ENCODE peak calls at places on chromosomes 12 and 14, in nine cellular contexts. One of them, this sample, is unnamed.

GRCh38 chr14:35576856-35577255 is 42.9 kb downstream of the INSM2 start:
- DNase-seq in stomach: no peak
- DNase-seq in A673: peak
- DNase-seq in BE2C: peak
- DNase-seq in CD4-positive, alpha-beta T cell: no peak
- DNase-seq in K562: no peak
- DNase-seq in AG10803: no peak
- DNase-seq in A549: no peak
- DNase-seq in LNCaP clone FGC: no peak
- DNase-seq in this sample: no peak

GRCh38 chr14:55585854-55586253 is 5.8 kb downstream of the KTN1 start:
- DNase-seq in K562: no peak
- DNase-seq in CD4-positive, alpha-beta T cell: no peak
- DNase-seq in A549: no peak
- DNase-seq in LNCaP clone FGC: no peak
- DNase-seq in AG10803: peak
- DNase-seq in BE2C: no peak
- DNase-seq in A673: no peak
- DNase-seq in stomach: no peak
- DNase-seq in this sample: no peak

GRCh38 chr14:66137076-66137475 is 349.1 kb upstream of the CCDC196 start:
- DNase-seq in BE2C: no peak
- DNase-seq in stomach: no peak
- DNase-seq in CD4-positive, alpha-beta T cell: no peak
- DNase-seq in LNCaP clone FGC: no peak
- DNase-seq in A673: peak
- DNase-seq in K562: no peak
- DNase-seq in AG10803: no peak
- DNase-seq in A549: no peak
- DNase-seq in this sample: no peak

GRCh38 chr14:78959674-78960264 is 789.6 kb downstream of the NRXN3 start:
- DNase-seq in AG10803: peak
- DNase-seq in A549: peak
- DNase-seq in CD4-positive, alpha-beta T cell: peak
- DNase-seq in A673: peak
- DNase-seq in LNCaP clone FGC: peak
- DNase-seq in stomach: peak
- DNase-seq in BE2C: peak
- DNase-seq in K562: peak
- DNase-seq in this sample: peak

GRCh38 chr14:50926851-50927386 is 17.4 kb downstream of the PYGL start:
- DNase-seq in A673: no peak
- DNase-seq in A549: no peak
- DNase-seq in CD4-positive, alpha-beta T cell: no peak
- DNase-seq in AG10803: no peak
- DNase-seq in LNCaP clone FGC: no peak
- DNase-seq in stomach: no peak
- DNase-seq in BE2C: no peak
- DNase-seq in K562: peak
- DNase-seq in this sample: no peak

GRCh38 chr12:124796303-124796957 is 67.2 kb downstream of the SCARB1 start:
- DNase-seq in A673: no peak
- DNase-seq in CD4-positive, alpha-beta T cell: no peak
- DNase-seq in LNCaP clone FGC: no peak
- DNase-seq in AG10803: no peak
- DNase-seq in A549: no peak
- DNase-seq in K562: no peak
- DNase-seq in stomach: no peak
- DNase-seq in BE2C: no peak
- DNase-seq in this sample: no peak

GRCh38 chr12:34400986-34401658 is 378.8 kb downstream of the ALG10 start:
- DNase-seq in BE2C: peak
- DNase-seq in CD4-positive, alpha-beta T cell: no peak
- DNase-seq in A673: no peak
- DNase-seq in LNCaP clone FGC: no peak
- DNase-seq in K562: no peak
- DNase-seq in stomach: peak
- DNase-seq in A549: no peak
- DNase-seq in AG10803: no peak
- DNase-seq in this sample: no peak

GRCh38 chr14:94015223-94015622 is 10.9 kb upstream of the OTUB2 start:
- DNase-seq in BE2C: no peak
- DNase-seq in A673: no peak
- DNase-seq in AG10803: no peak
- DNase-seq in LNCaP clone FGC: no peak
- DNase-seq in CD4-positive, alpha-beta T cell: no peak
- DNase-seq in K562: no peak
- DNase-seq in A549: no peak
- DNase-seq in stomach: no peak
- DNase-seq in this sample: no peak

GRCh38 chr14:100692859-100693558 is 33.7 kb upstream of the DLK1 start:
- DNase-seq in A673: peak
- DNase-seq in CD4-positive, alpha-beta T cell: no peak
- DNase-seq in A549: peak
- DNase-seq in stomach: no peak
- DNase-seq in LNCaP clone FGC: no peak
- DNase-seq in K562: no peak
- DNase-seq in AG10803: peak
- DNase-seq in BE2C: no peak
- DNase-seq in this sample: no peak

GRCh38 chr12:123075591-123076171 is 75.2 kb downstream of the PITPNM2 start:
- DNase-seq in AG10803: no peak
- DNase-seq in A549: no peak
- DNase-seq in A673: peak
- DNase-seq in LNCaP clone FGC: peak
- DNase-seq in K562: peak
- DNase-seq in stomach: peak
- DNase-seq in BE2C: peak
- DNase-seq in CD4-positive, alpha-beta T cell: peak
- DNase-seq in this sample: peak
- TF ChIP-seq CTCF in AG10803: no peak
- TF ChIP-seq CTCF in A549: no peak
- TF ChIP-seq CTCF in A673: no peak
- TF ChIP-seq CTCF in LNCaP clone FGC: peak
- TF ChIP-seq CTCF in K562: peak
- TF ChIP-seq CTCF in stomach: no peak
- TF ChIP-seq CTCF in BE2C: peak
- TF ChIP-seq CTCF in CD4-positive, alpha-beta T cell: peak
- TF ChIP-seq CTCF in this sample: no peak

GRCh38 chr12:3326156-3326849 is 164.7 kb upstream of the PRMT8 start:
- DNase-seq in K562: no peak
- DNase-seq in LNCaP clone FGC: no peak
- DNase-seq in A673: no peak
- DNase-seq in A549: no peak
- DNase-seq in BE2C: no peak
- DNase-seq in stomach: no peak
- DNase-seq in CD4-positive, alpha-beta T cell: no peak
- DNase-seq in AG10803: no peak
- DNase-seq in this sample: peak
- TF ChIP-seq CTCF in K562: peak
- TF ChIP-seq CTCF in LNCaP clone FGC: no peak
- TF ChIP-seq CTCF in A673: no peak
- TF ChIP-seq CTCF in A549: no peak
- TF ChIP-seq CTCF in BE2C: peak
- TF ChIP-seq CTCF in stomach: no peak
- TF ChIP-seq CTCF in CD4-positive, alpha-beta T cell: no peak
- TF ChIP-seq CTCF in AG10803: no peak
- TF ChIP-seq CTCF in this sample: peak

GRCh38 chr12:91912178-91912577 is 233.5 kb downstream of the BTG1 start:
- DNase-seq in AG10803: no peak
- DNase-seq in stomach: no peak
- DNase-seq in LNCaP clone FGC: no peak
- DNase-seq in BE2C: no peak
- DNase-seq in A549: no peak
- DNase-seq in A673: no peak
- DNase-seq in CD4-positive, alpha-beta T cell: no peak
- DNase-seq in K562: no peak
- DNase-seq in this sample: no peak

GRCh38 chr12:91914701-91915100 is 230.9 kb downstream of the BTG1 start:
- DNase-seq in AG10803: peak
- DNase-seq in stomach: no peak
- DNase-seq in K562: no peak
- DNase-seq in A673: no peak
- DNase-seq in CD4-positive, alpha-beta T cell: no peak
- DNase-seq in LNCaP clone FGC: no peak
- DNase-seq in BE2C: no peak
- DNase-seq in A549: no peak
- DNase-seq in this sample: no peak

GRCh38 chr12:91913124-91913523 is 232.5 kb downstream of the BTG1 start:
- DNase-seq in K562: no peak
- DNase-seq in BE2C: no peak
- DNase-seq in A673: no peak
- DNase-seq in LNCaP clone FGC: no peak
- DNase-seq in A549: no peak
- DNase-seq in CD4-positive, alpha-beta T cell: no peak
- DNase-seq in stomach: no peak
- DNase-seq in AG10803: no peak
- DNase-seq in this sample: no peak

GRCh38 chr12:91913651-91914050 is 232.0 kb downstream of the BTG1 start:
- DNase-seq in A673: no peak
- DNase-seq in AG10803: no peak
- DNase-seq in LNCaP clone FGC: no peak
- DNase-seq in K562: no peak
- DNase-seq in A549: no peak
- DNase-seq in stomach: no peak
- DNase-seq in CD4-positive, alpha-beta T cell: no peak
- DNase-seq in BE2C: no peak
- DNase-seq in this sample: no peak

DNA sequence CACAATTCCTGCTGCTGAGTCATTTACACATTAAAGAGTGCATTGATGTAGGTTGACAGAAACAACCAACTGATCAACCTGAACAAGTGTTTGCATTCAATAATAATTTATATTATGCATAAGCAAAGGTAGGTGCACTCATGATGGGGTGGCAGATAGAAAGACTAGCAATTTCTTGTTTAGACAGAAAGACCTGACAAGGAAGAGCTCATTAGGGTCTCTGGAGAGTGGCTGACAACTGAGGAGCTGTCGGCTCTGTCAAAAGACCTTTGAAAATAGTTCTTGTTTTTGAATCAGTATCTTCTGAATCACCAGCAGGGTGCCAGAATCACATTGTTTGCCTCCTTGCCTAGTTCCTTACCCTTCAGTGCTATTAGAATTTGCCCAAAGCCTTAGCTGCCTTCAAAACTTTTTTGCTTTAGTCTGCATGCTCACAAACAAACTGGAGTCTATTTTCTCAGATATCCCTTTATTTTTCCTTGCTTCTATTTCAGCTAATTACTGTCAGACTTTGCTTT is 234.7 kb downstream of the BTG1 start:
- DNase-seq in A673: no peak
- DNase-seq in LNCaP clone FGC: no peak
- DNase-seq in CD4-positive, alpha-beta T cell: no peak
- DNase-seq in stomach: no peak
- DNase-seq in K562: no peak
- DNase-seq in A549: no peak
- DNase-seq in AG10803: no peak
- DNase-seq in BE2C: no peak
- DNase-seq in this sample: peak
- TF ChIP-seq CTCF in A673: no peak
- TF ChIP-seq CTCF in LNCaP clone FGC: no peak
- TF ChIP-seq CTCF in CD4-positive, alpha-beta T cell: no peak
- TF ChIP-seq CTCF in stomach: no peak
- TF ChIP-seq CTCF in K562: no peak
- TF ChIP-seq CTCF in A549: no peak
- TF ChIP-seq CTCF in AG10803: no peak
- TF ChIP-seq CTCF in BE2C: no peak
- TF ChIP-seq CTCF in this sample: no peak

DNA sequence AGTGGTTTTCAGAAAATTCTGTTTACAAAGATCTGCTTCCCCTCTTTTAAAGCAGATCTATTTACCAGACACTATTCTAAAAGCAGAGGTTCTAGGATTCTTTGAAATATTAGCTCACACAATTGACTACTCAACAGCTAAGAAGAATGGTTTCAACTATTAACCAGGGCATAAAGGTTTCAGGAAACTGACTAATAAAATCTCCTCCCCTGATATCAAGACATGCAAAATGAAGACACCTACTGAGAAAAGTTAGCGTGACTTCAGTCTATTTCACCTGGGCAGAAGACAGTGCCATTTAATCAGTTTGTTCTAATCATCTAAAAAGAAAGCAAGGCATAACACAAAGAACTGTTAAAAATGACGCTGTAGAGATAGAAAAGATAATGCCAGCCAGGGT is 22.2 kb downstream of the DAD1 start:
- DNase-seq in CD4-positive, alpha-beta T cell: no peak
- DNase-seq in LNCaP clone FGC: no peak
- DNase-seq in stomach: no peak
- DNase-seq in A673: no peak
- DNase-seq in BE2C: no peak
- DNase-seq in K562: no peak
- DNase-seq in AG10803: no peak
- DNase-seq in A549: no peak
- DNase-seq in this sample: no peak
- TF ChIP-seq CTCF in CD4-positive, alpha-beta T cell: no peak
- TF ChIP-seq CTCF in LNCaP clone FGC: no peak
- TF ChIP-seq CTCF in stomach: no peak
- TF ChIP-seq CTCF in A673: no peak
- TF ChIP-seq CTCF in BE2C: no peak
- TF ChIP-seq CTCF in K562: no peak
- TF ChIP-seq CTCF in AG10803: no peak
- TF ChIP-seq CTCF in A549: no peak
- TF ChIP-seq CTCF in this sample: no peak

GRCh38 chr14:104086210-104086660 is 735 bp downstream of the ASPG start:
- DNase-seq in BE2C: peak
- DNase-seq in A549: no peak
- DNase-seq in K562: no peak
- DNase-seq in AG10803: no peak
- DNase-seq in stomach: no peak
- DNase-seq in CD4-positive, alpha-beta T cell: no peak
- DNase-seq in LNCaP clone FGC: no peak
- DNase-seq in A673: no peak
- DNase-seq in this sample: no peak
- TF ChIP-seq CTCF in BE2C: no peak
- TF ChIP-seq CTCF in A549: no peak
- TF ChIP-seq CTCF in K562: no peak
- TF ChIP-seq CTCF in AG10803: no peak
- TF ChIP-seq CTCF in stomach: no peak
- TF ChIP-seq CTCF in CD4-positive, alpha-beta T cell: no peak
- TF ChIP-seq CTCF in LNCaP clone FGC: no peak
- TF ChIP-seq CTCF in A673: no peak
- TF ChIP-seq CTCF in this sample: no peak